ENCODE peak calls at places on chromosomes 16 and 17, in six cellular contexts. S is upper lobe of right lung; I is EH; F is left ventricle myocardium inferior; Z is activated T-cell treated with anti-CD3 and anti-CD28 coated beads, Interleukin-2, amount 50 U/mL, for 72 hours; N is RWPE1. Q is an unnamed sample.

GRCh38 chr17:67171560-67171959 is 73.4 kb downstream of the HELZ start:
- DNase-seq in S (no peak), I (no peak), F (no peak), Z (no peak), N (no peak), Q (no peak)

GRCh38 chr16:85894266-85894665 is 4.7 kb upstream of the IRF8 start:
- DNase-seq in S (no peak), I (no peak), F (no peak), Z (peak), N (no peak), Q (no peak)

GRCh38 chr16:9090101-9090959 is 1.1 kb upstream of the HAPSTR1 start:
- DNase-seq in S (peak), I (no peak), F (peak), Z (peak), N (no peak), Q (peak)

GRCh38 chr17:49691086-49691676 is 13.3 kb upstream of the SPOP start:
- DNase-seq in S (no peak), I (peak), F (no peak), Z (no peak), N (no peak), Q (peak)

GRCh38 chr16:49281481-49281842 is at the start of gene CBLN1:
- DNase-seq in S (no peak), I (no peak), F (no peak), Z (no peak), N (no peak), Q (no peak)

GRCh38 chr17:48463531-48463930 is 33.5 kb upstream of the SKAP1 start:
- DNase-seq in S (no peak), I (no peak), F (no peak), Z (no peak), N (no peak), Q (no peak)

GRCh38 chr17:78844301-78845005 is 3.8 kb upstream of the USP36 start:
- DNase-seq in S (no peak), I (peak), F (no peak), Z (peak), N (no peak), Q (peak)

GRCh38 chr16:84518804-84519341 is 14.4 kb upstream of the MEAK7 start:
- DNase-seq in S (no peak), I (no peak), F (no peak), Z (peak), N (no peak), Q (no peak)

GRCh38 chr16:29848420-29849297 is 14.4 kb downstream of the CDIPT start:
- DNase-seq in S (peak), I (peak), F (peak), Z (peak), N (peak), Q (peak)

GRCh38 chr17:38591759-38592241 is 14.0 kb downstream of the SRCIN1 start:
- DNase-seq in S (no peak), I (peak), F (no peak), Z (no peak), N (no peak), Q (peak)

GRCh38 chr17:56817066-56817465 is 16.7 kb downstream of the C17orf67 start:
- DNase-seq in S (no peak), I (no peak), F (no peak), Z (no peak), N (no peak), Q (no peak)

GRCh38 chr17:74430706-74431567 is 951 bp upstream of the GPRC5C start:
- DNase-seq in S (peak), I (no peak), F (peak), Z (peak), N (peak), Q (peak)

GRCh38 chr17:31321481-31321880 is at the start of gene EVI2A:
- DNase-seq in S (no peak), I (peak), F (no peak), Z (peak), N (no peak), Q (peak)

GRCh38 chr17:44205962-44206824 is 6.5 kb upstream of the ATXN7L3 start:
- DNase-seq in S (no peak), I (no peak), F (no peak), Z (no peak), N (no peak), Q (peak)

GRCh38 chr17:67718325-67718941 is 697 bp downstream of the NOL11 start:
- DNase-seq in S (no peak), I (peak), F (no peak), Z (peak), N (peak), Q (peak)

GRCh38 chr17:50272246-50272645 is 2.0 kb upstream of the TMEM92 start:
- DNase-seq in S (peak), I (no peak), F (no peak), Z (no peak), N (no peak), Q (peak)

GRCh38 chr17:27494192-27495091 is 38.2 kb downstream of the KSR1 start:
- DNase-seq in S (peak), I (peak), F (peak), Z (no peak), N (peak), Q (no peak)

GRCh38 chr17:63369233-63369632 is 76.9 kb downstream of the CYB561 start:
- DNase-seq in S (no peak), I (peak), F (no peak), Z (no peak), N (no peak), Q (peak)

GRCh38 chr17:14940946-14941280 is 324.2 kb downstream of the PMP22 start:
- DNase-seq in S (no peak), I (peak), F (no peak), Z (no peak), N (no peak), Q (no peak)

GRCh38 chr17:36851230-36851629 is 86.0 kb upstream of the LHX1 start:
- DNase-seq in S (no peak), I (peak), F (no peak), Z (no peak), N (peak), Q (no peak)

GRCh38 chr16:55465077-55465896 is 13.7 kb upstream of the MMP2 start:
- DNase-seq in S (peak), I (peak), F (peak), Z (peak), N (peak), Q (no peak)

GRCh38 chr16:53080345-53081031 is 25.7 kb downstream of the CHD9 start:
- DNase-seq in S (no peak), I (peak), F (peak), Z (no peak), N (peak), Q (peak)

GRCh38 chr16:3170440-3171180 is 17.4 kb upstream of the OR1F1 start:
- DNase-seq in S (no peak), I (no peak), F (no peak), Z (peak), N (no peak), Q (peak)

GRCh38 chr16:67672739-67673662 is 6.4 kb downstream of the C16orf86 start:
- DNase-seq in S (no peak), I (peak), F (peak), Z (peak), N (peak), Q (peak)

GRCh38 chr17:65345261-65346060 is 208.3 kb downstream of the RGS9 start:
- DNase-seq in S (no peak), I (no peak), F (no peak), Z (no peak), N (no peak), Q (peak)

GRCh38 chr16:25872369-25873070 is 180.8 kb downstream of the HS3ST4 start:
- DNase-seq in S (no peak), I (no peak), F (no peak), Z (no peak), N (no peak), Q (no peak)

GRCh38 chr16:22270525-22270924 is 26.7 kb upstream of the POLR3E start:
- DNase-seq in S (no peak), I (no peak), F (no peak), Z (no peak), N (no peak), Q (peak)

GRCh38 chr16:11409398-11409797 is 64.1 kb downstream of the RMI2 start:
- DNase-seq in S (no peak), I (peak), F (no peak), Z (no peak), N (no peak), Q (peak)

GRCh38 chr16:27154573-27155521 is 48.5 kb upstream of the KDM8 start:
- DNase-seq in S (peak), I (peak), F (peak), Z (peak), N (peak), Q (peak)

Q was measured in osteoblast.